ENCODE peak calls at places on chromosomes 2 and 18, in six cellular contexts. One of them, this sample, is unnamed.

GRCh38 chr2:46500801-46501200 is 21.4 kb downstream of the TMEM247 start:
- DNase-seq in esophagus squamous epithelium: no peak
- DNase-seq in heart left ventricle: no peak
- DNase-seq in body of pancreas: no peak
- DNase-seq in ovary: peak; percentile 53
- DNase-seq in ascending aorta: no peak
- DNase-seq in this sample: no peak

GRCh38 chr2:40450066-40450841 is 1.6 kb downstream of the SLC8A1 start:
- DNase-seq in heart left ventricle: no peak
- DNase-seq in ovary: no peak
- DNase-seq in esophagus squamous epithelium: no peak
- DNase-seq in ascending aorta: no peak
- DNase-seq in body of pancreas: no peak
- DNase-seq in this sample: no peak

GRCh38 chr2:231425811-231426703 is 30.5 kb downstream of the B3GNT7 start:
- DNase-seq in heart left ventricle: no peak
- DNase-seq in esophagus squamous epithelium: no peak
- DNase-seq in body of pancreas: no peak
- DNase-seq in ascending aorta: no peak
- DNase-seq in ovary: no peak
- DNase-seq in this sample: no peak

GRCh38 chr2:190843874-190844699 is 36.5 kb upstream of the GLS start:
- DNase-seq in body of pancreas: no peak
- DNase-seq in ovary: no peak
- DNase-seq in esophagus squamous epithelium: no peak
- DNase-seq in ascending aorta: no peak
- DNase-seq in heart left ventricle: no peak
- DNase-seq in this sample: no peak

GRCh38 chr2:46669996-46670793 is 190.8 kb downstream of the TMEM247 start:
- DNase-seq in heart left ventricle: no peak
- DNase-seq in ovary: no peak
- DNase-seq in esophagus squamous epithelium: no peak
- DNase-seq in ascending aorta: no peak
- DNase-seq in body of pancreas: no peak
- DNase-seq in this sample: no peak

GRCh38 chr18:13661779-13662271 is 64.5 kb downstream of the FAM210A start:
- DNase-seq in ascending aorta: no peak
- DNase-seq in heart left ventricle: no peak
- DNase-seq in esophagus squamous epithelium: no peak
- DNase-seq in body of pancreas: no peak
- DNase-seq in ovary: no peak
- DNase-seq in this sample: no peak

GRCh38 chr2:142306126-142306525 is 175.3 kb upstream of the LRP1B start:
- DNase-seq in heart left ventricle: no peak
- DNase-seq in ascending aorta: no peak
- DNase-seq in body of pancreas: no peak
- DNase-seq in esophagus squamous epithelium: no peak
- DNase-seq in ovary: no peak
- DNase-seq in this sample: no peak

GRCh38 chr2:119383410-119384140 is 16.8 kb downstream of the DBI start:
- DNase-seq in ascending aorta: peak; percentile 27
- DNase-seq in esophagus squamous epithelium: no peak
- DNase-seq in body of pancreas: peak; percentile 82
- DNase-seq in heart left ventricle: no peak
- DNase-seq in ovary: no peak
- DNase-seq in this sample: no peak

GRCh38 chr2:96131818-96132745 is 6.2 kb downstream of the ASTL start:
- DNase-seq in heart left ventricle: no peak
- DNase-seq in body of pancreas: no peak
- DNase-seq in ascending aorta: no peak
- DNase-seq in ovary: no peak
- DNase-seq in esophagus squamous epithelium: no peak
- DNase-seq in this sample: no peak

GRCh38 chr2:10947005-10947440 is 35.3 kb downstream of the KCNF1 start:
- DNase-seq in heart left ventricle: no peak
- DNase-seq in body of pancreas: no peak
- DNase-seq in ovary: no peak
- DNase-seq in esophagus squamous epithelium: no peak
- DNase-seq in ascending aorta: no peak
- DNase-seq in this sample: no peak

GRCh38 chr2:127046579-127046978 is 60.4 kb downstream of the BIN1 start:
- DNase-seq in ascending aorta: no peak
- DNase-seq in body of pancreas: no peak
- DNase-seq in ovary: no peak
- DNase-seq in esophagus squamous epithelium: no peak
- DNase-seq in heart left ventricle: no peak
- DNase-seq in this sample: no peak

GRCh38 chr2:45354776-45355175 is 256.3 kb downstream of the SRBD1 start:
- DNase-seq in esophagus squamous epithelium: no peak
- DNase-seq in ovary: no peak
- DNase-seq in heart left ventricle: no peak
- DNase-seq in body of pancreas: no peak
- DNase-seq in ascending aorta: no peak
- DNase-seq in this sample: no peak

GRCh38 chr18:28287146-28287545 is 110.2 kb upstream of the CDH2 start:
- DNase-seq in ascending aorta: no peak
- DNase-seq in heart left ventricle: no peak
- DNase-seq in body of pancreas: no peak
- DNase-seq in ovary: no peak
- DNase-seq in esophagus squamous epithelium: no peak
- DNase-seq in this sample: no peak

GRCh38 chr2:165435611-165436010 is 33.9 kb upstream of the CSRNP3 start:
- DNase-seq in ascending aorta: no peak
- DNase-seq in heart left ventricle: no peak
- DNase-seq in ovary: no peak
- DNase-seq in esophagus squamous epithelium: no peak
- DNase-seq in body of pancreas: no peak
- DNase-seq in this sample: no peak

GRCh38 chr2:193966590-193966989 is 1690.4 kb upstream of the SLC39A10 start:
- DNase-seq in esophagus squamous epithelium: no peak
- DNase-seq in heart left ventricle: no peak
- DNase-seq in body of pancreas: no peak
- DNase-seq in ascending aorta: no peak
- DNase-seq in ovary: no peak
- DNase-seq in this sample: no peak

GRCh38 chr2:238136820-238137537 is 1.5 kb upstream of the KLHL30 start:
- DNase-seq in ovary: no peak
- DNase-seq in esophagus squamous epithelium: no peak
- DNase-seq in ascending aorta: no peak
- DNase-seq in body of pancreas: peak; percentile 46
- DNase-seq in heart left ventricle: no peak
- DNase-seq in this sample: no peak
- H3K4me1 ChIP-seq in ovary: no peaks in the 10 kb centered on the region
- H3K4me1 ChIP-seq in esophagus squamous epithelium: peaks cover 28% of the 10 kb centered on the region
- H3K4me1 ChIP-seq in ascending aorta: peaks cover 11% of the 10 kb centered on the region
- H3K4me1 ChIP-seq in body of pancreas: peaks cover 6% of the 10 kb centered on the region
- H3K4me1 ChIP-seq in heart left ventricle: peaks cover 44% of the 10 kb centered on the region
- H3K4me1 ChIP-seq in this sample: peaks cover 25% of the 10 kb centered on the region

GRCh38 chr2:101752708-101753107 is 55.2 kb downstream of the MAP4K4 start:
- DNase-seq in esophagus squamous epithelium: no peak
- DNase-seq in ascending aorta: no peak
- DNase-seq in heart left ventricle: no peak
- DNase-seq in body of pancreas: no peak
- DNase-seq in ovary: no peak
- DNase-seq in this sample: peak; percentile 29
- H3K27ac ChIP-seq in esophagus squamous epithelium: no peak overlapping the region
- H3K27ac ChIP-seq in ascending aorta: peak overlapping the region; percentile 8
- H3K27ac ChIP-seq in heart left ventricle: no peak overlapping the region
- H3K27ac ChIP-seq in body of pancreas: no peak overlapping the region
- H3K27ac ChIP-seq in ovary: no peak overlapping the region
- H3K27ac ChIP-seq in this sample: peak overlapping the region; percentile 40

DNA sequence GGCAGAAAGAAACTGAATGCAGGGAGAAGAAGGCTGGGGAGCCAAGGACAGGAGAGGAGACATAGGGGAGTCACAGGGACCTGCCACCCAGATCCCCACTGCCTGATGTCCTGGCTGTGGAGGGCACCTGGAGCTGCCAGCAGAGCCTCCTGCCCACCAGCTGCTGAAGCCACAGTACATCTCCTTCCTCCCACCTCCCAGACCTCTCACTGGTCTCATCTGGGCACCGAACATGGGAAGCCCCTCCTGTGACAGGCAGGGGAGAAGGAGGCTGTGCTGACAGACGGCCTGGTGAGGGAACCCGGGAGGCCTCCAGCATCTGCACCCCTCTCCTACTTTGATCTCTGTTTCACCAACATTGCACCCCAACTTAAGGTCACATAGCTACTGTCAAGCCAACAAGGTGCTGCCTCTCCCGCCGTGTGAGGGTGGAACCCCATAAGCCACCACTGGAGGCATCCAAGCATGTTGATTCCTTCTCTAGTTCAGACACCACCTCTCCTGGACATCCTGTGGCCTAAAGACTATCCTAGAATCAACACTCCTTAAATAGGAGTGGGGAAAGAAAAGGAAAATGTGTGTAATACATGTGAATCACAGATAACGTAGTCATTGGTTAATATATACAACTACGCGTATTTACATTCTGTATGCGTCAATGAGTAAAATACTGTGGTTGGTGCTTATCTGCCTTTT is 3.6 kb upstream of the RNPEPL1 start:
- DNase-seq in ascending aorta: no peak
- DNase-seq in ovary: no peak
- DNase-seq in esophagus squamous epithelium: no peak
- DNase-seq in heart left ventricle: no peak
- DNase-seq in body of pancreas: no peak
- DNase-seq in this sample: peak; percentile 3
- TF ChIP-seq CTCF in ascending aorta: no peak
- TF ChIP-seq CTCF in ovary: no peak
- TF ChIP-seq CTCF in esophagus squamous epithelium: no peak
- TF ChIP-seq CTCF in heart left ventricle: no peak
- TF ChIP-seq CTCF in body of pancreas: no peak
- TF ChIP-seq CTCF in this sample: no peak

GRCh38 chr2:159091981-159092380 is 123.5 kb downstream of the TANC1 start:
- DNase-seq in ovary: no peak
- DNase-seq in heart left ventricle: no peak
- DNase-seq in ascending aorta: no peak
- DNase-seq in esophagus squamous epithelium: no peak
- DNase-seq in body of pancreas: no peak
- DNase-seq in this sample: no peak

GRCh38 chr2:159088906-159089305 is 120.5 kb downstream of the TANC1 start:
- DNase-seq in ascending aorta: no peak
- DNase-seq in ovary: no peak
- DNase-seq in body of pancreas: no peak
- DNase-seq in esophagus squamous epithelium: no peak
- DNase-seq in heart left ventricle: no peak
- DNase-seq in this sample: no peak

GRCh38 chr2:159091381-159091780 is 122.9 kb downstream of the TANC1 start:
- DNase-seq in ascending aorta: no peak
- DNase-seq in esophagus squamous epithelium: no peak
- DNase-seq in heart left ventricle: no peak
- DNase-seq in body of pancreas: no peak
- DNase-seq in ovary: no peak
- DNase-seq in this sample: no peak

GRCh38 chr2:159089543-159089942 is 121.1 kb downstream of the TANC1 start:
- DNase-seq in ascending aorta: no peak
- DNase-seq in heart left ventricle: peak; percentile 49
- DNase-seq in esophagus squamous epithelium: no peak
- DNase-seq in body of pancreas: no peak
- DNase-seq in ovary: no peak
- DNase-seq in this sample: peak; percentile 45

DNA sequence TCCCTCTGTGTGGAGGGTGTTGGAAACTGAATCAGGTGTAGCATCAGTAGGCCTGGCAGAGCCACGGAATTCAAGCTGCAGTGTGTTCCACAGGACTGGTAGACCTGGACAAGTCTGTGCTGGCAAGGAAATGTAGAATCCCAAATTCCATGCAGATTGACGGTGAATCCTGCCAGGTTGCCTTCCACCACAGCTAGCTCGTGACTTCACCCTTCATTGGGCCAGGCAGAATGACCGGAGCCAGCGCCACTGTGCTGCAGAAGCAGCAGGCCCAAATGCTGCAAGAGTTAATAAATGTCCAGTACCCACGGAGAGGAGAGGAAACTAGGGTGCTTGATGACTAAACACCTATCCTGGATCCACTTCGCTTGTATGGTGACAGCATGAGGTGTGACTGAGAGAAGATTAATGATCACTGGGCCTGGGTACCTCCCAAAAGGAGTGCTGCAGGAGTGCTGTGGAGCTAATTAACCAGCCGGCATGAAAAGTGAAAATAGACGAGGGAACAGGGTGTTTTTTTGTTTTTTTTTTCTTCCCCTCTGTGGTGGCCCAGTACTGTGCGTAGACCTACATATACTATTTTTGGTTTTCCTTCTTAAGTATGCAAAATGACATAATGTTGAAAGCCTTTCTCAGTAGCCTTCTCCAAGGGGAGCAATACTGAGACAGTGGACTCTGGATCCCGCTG is 122.2 kb downstream of the TANC1 start:
- DNase-seq in body of pancreas: no peak
- DNase-seq in ascending aorta: no peak
- DNase-seq in heart left ventricle: no peak
- DNase-seq in ovary: no peak
- DNase-seq in esophagus squamous epithelium: no peak
- DNase-seq in this sample: no peak
- H3K4me1 ChIP-seq in body of pancreas: peaks cover 47% of the 10 kb centered on the region
- H3K4me1 ChIP-seq in ascending aorta: peaks cover 23% of the 10 kb centered on the region
- H3K4me1 ChIP-seq in heart left ventricle: peaks cover 100% of the 10 kb centered on the region
- H3K4me1 ChIP-seq in ovary: peaks cover 45% of the 10 kb centered on the region
- H3K4me1 ChIP-seq in esophagus squamous epithelium: peaks cover 73% of the 10 kb centered on the region
- H3K4me1 ChIP-seq in this sample: peaks cover 100% of the 10 kb centered on the region

This sample was measured in heart right ventricle.